ENCODE peak calls at places on chromosomes 7 and 10, in eight cellular contexts. One of them, this sample, is unnamed. For H3K4me1 and H3K36me3, the result is how much of the 10 kb centered on the place peaks cover.

GRCh38 chr10:11533328-11533781 is 78.1 kb downstream of the USP6NL start:
- DNase-seq in adipocyte: peak
- DNase-seq in neural progenitor cell: peak
- DNase-seq in esophagus squamous epithelium: no peak
- DNase-seq in PC-3: no peak
- DNase-seq in mammary epithelial cell: peak
- DNase-seq in cardiac muscle cell: peak
- DNase-seq in osteoblast: no peak
- DNase-seq in this sample: no peak

GRCh38 chr7:127536426-127537152 is 48.8 kb downstream of the GCC1 start:
- DNase-seq in adipocyte: peak
- DNase-seq in neural progenitor cell: peak
- DNase-seq in esophagus squamous epithelium: no peak
- DNase-seq in PC-3: no peak
- DNase-seq in mammary epithelial cell: no peak
- DNase-seq in cardiac muscle cell: no peak
- DNase-seq in osteoblast: peak
- DNase-seq in this sample: no peak

GRCh38 chr7:157432957-157433576 is 96.3 kb downstream of the DNAJB6 start:
- DNase-seq in adipocyte: peak
- DNase-seq in neural progenitor cell: peak
- DNase-seq in esophagus squamous epithelium: no peak
- DNase-seq in PC-3: peak
- DNase-seq in mammary epithelial cell: no peak
- DNase-seq in cardiac muscle cell: peak
- DNase-seq in osteoblast: peak
- DNase-seq in this sample: peak

GRCh38 chr7:106901870-106902441 is 36.9 kb downstream of the PIK3CG start:
- DNase-seq in adipocyte: no peak
- DNase-seq in neural progenitor cell: no peak
- DNase-seq in esophagus squamous epithelium: no peak
- DNase-seq in PC-3: no peak
- DNase-seq in mammary epithelial cell: no peak
- DNase-seq in cardiac muscle cell: no peak
- DNase-seq in osteoblast: no peak
- DNase-seq in this sample: no peak

GRCh38 chr10:101217450-101218281 is 11.6 kb downstream of the LBX1 start:
- DNase-seq in adipocyte: peak
- DNase-seq in neural progenitor cell: peak
- DNase-seq in esophagus squamous epithelium: no peak
- DNase-seq in PC-3: peak
- DNase-seq in mammary epithelial cell: no peak
- DNase-seq in cardiac muscle cell: peak
- DNase-seq in osteoblast: peak
- DNase-seq in this sample: no peak

GRCh38 chr7:96591900-96592676 is 117.6 kb downstream of the SEM1 start:
- DNase-seq in adipocyte: no peak
- DNase-seq in neural progenitor cell: peak
- DNase-seq in esophagus squamous epithelium: no peak
- DNase-seq in PC-3: peak
- DNase-seq in mammary epithelial cell: no peak
- DNase-seq in cardiac muscle cell: no peak
- DNase-seq in osteoblast: no peak
- DNase-seq in this sample: no peak

GRCh38 chr10:105743343-105744056 is 1102.4 kb downstream of the SORCS3 start:
- DNase-seq in adipocyte: no peak
- DNase-seq in neural progenitor cell: no peak
- DNase-seq in esophagus squamous epithelium: no peak
- DNase-seq in PC-3: no peak
- DNase-seq in mammary epithelial cell: no peak
- DNase-seq in cardiac muscle cell: no peak
- DNase-seq in osteoblast: no peak
- DNase-seq in this sample: no peak

GRCh38 chr10:132311338-132311939 is 3.7 kb upstream of the STK32C start:
- DNase-seq in adipocyte: no peak
- DNase-seq in neural progenitor cell: peak
- DNase-seq in esophagus squamous epithelium: no peak
- DNase-seq in PC-3: no peak
- DNase-seq in mammary epithelial cell: no peak
- DNase-seq in cardiac muscle cell: no peak
- DNase-seq in osteoblast: no peak
- DNase-seq in this sample: no peak

GRCh38 chr7:156222611-156223010 is 410.3 kb upstream of the SHH start:
- DNase-seq in adipocyte: no peak
- DNase-seq in neural progenitor cell: no peak
- DNase-seq in esophagus squamous epithelium: no peak
- DNase-seq in PC-3: no peak
- DNase-seq in mammary epithelial cell: no peak
- DNase-seq in cardiac muscle cell: no peak
- DNase-seq in osteoblast: no peak
- DNase-seq in this sample: no peak

GRCh38 chr7:24715661-24716479 is 41.4 kb downstream of the GSDME start:
- DNase-seq in adipocyte: peak
- DNase-seq in neural progenitor cell: peak
- DNase-seq in esophagus squamous epithelium: no peak
- DNase-seq in PC-3: peak
- DNase-seq in mammary epithelial cell: no peak
- DNase-seq in cardiac muscle cell: peak
- DNase-seq in osteoblast: peak
- DNase-seq in this sample: no peak

GRCh38 chr7:133053321-133053891 is 28.5 kb downstream of the CHCHD3 start:
- DNase-seq in adipocyte: peak
- DNase-seq in neural progenitor cell: no peak
- DNase-seq in esophagus squamous epithelium: no peak
- DNase-seq in PC-3: peak
- DNase-seq in mammary epithelial cell: peak
- DNase-seq in cardiac muscle cell: peak
- DNase-seq in osteoblast: peak
- DNase-seq in this sample: no peak

GRCh38 chr7:101985646-101986199 is 168.3 kb downstream of the CUX1 start:
- DNase-seq in adipocyte: no peak
- DNase-seq in neural progenitor cell: peak
- DNase-seq in esophagus squamous epithelium: no peak
- DNase-seq in PC-3: no peak
- DNase-seq in mammary epithelial cell: no peak
- DNase-seq in cardiac muscle cell: no peak
- DNase-seq in osteoblast: no peak
- DNase-seq in this sample: no peak

GRCh38 chr7:2567663-2568238 is 9.0 kb downstream of the IQCE start:
- DNase-seq in adipocyte: peak
- DNase-seq in neural progenitor cell: peak
- DNase-seq in esophagus squamous epithelium: no peak
- DNase-seq in PC-3: no peak
- DNase-seq in mammary epithelial cell: no peak
- DNase-seq in cardiac muscle cell: peak
- DNase-seq in osteoblast: peak
- DNase-seq in this sample: no peak

GRCh38 chr10:89373916-89374711 is 3.7 kb upstream of the IFIT1B start:
- DNase-seq in adipocyte: peak
- DNase-seq in neural progenitor cell: no peak
- DNase-seq in esophagus squamous epithelium: peak
- DNase-seq in PC-3: peak
- DNase-seq in mammary epithelial cell: peak
- DNase-seq in cardiac muscle cell: peak
- DNase-seq in osteoblast: peak
- DNase-seq in this sample: no peak

GRCh38 chr7:48426966-48427555 is 255.8 kb downstream of the ABCA13 start:
- DNase-seq in adipocyte: peak
- DNase-seq in neural progenitor cell: no peak
- DNase-seq in esophagus squamous epithelium: no peak
- DNase-seq in PC-3: peak
- DNase-seq in mammary epithelial cell: peak
- DNase-seq in cardiac muscle cell: no peak
- DNase-seq in osteoblast: no peak
- DNase-seq in this sample: no peak

GRCh38 chr10:80468002-80468401 is 13.9 kb downstream of the TSPAN14 start:
- DNase-seq in adipocyte: no peak
- DNase-seq in neural progenitor cell: peak
- DNase-seq in esophagus squamous epithelium: no peak
- DNase-seq in PC-3: no peak
- DNase-seq in mammary epithelial cell: no peak
- DNase-seq in cardiac muscle cell: no peak
- DNase-seq in osteoblast: peak
- DNase-seq in this sample: no peak

DNA sequence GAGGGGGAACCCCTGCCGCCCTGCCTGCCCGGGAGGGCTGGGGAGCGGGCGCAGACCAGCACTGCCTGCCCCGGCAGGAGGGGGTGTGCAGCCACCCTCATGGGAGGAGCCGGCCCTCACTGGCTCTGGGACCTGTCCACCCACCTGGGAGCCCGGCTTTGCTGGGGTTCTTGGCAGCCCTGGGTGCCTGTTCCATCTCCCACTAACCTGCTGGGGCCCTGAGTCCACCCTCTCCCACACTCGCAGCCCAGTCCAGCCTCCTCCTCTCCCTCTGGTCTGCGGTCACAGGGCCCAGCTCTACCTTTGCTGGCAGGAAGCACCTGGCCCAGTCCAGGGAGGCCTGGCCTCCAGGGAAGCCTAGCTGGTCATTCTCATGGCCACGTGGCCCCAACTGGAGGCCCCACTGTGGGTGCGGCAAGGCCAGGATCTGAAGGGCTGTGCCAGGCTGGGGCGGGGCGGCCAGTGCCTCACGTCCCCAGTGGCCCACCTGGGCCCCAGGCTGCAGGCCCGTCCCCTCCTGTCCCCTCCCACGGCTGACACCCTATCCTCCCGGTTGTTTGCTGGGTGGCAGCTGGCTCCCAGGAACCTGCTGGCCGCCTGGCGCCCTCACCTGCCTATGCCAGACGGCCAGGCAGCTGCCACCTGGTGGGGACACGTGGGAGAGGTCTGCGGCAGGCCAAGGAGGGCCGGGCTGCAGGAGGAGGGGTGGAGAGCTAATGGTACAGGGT is at the start of gene TMEM184A:
- DNase-seq in adipocyte: no peak
- DNase-seq in neural progenitor cell: peak
- DNase-seq in esophagus squamous epithelium: no peak
- DNase-seq in PC-3: peak
- DNase-seq in mammary epithelial cell: peak
- DNase-seq in cardiac muscle cell: no peak
- DNase-seq in osteoblast: peak
- DNase-seq in this sample: no peak
- H3K4me3 ChIP-seq in adipocyte: no peak
- H3K4me3 ChIP-seq in neural progenitor cell: no peak
- H3K4me3 ChIP-seq in esophagus squamous epithelium: no peak
- H3K4me3 ChIP-seq in PC-3: peak
- H3K4me3 ChIP-seq in mammary epithelial cell: no peak
- H3K4me3 ChIP-seq in cardiac muscle cell: no peak
- H3K4me3 ChIP-seq in osteoblast: peak
- H3K4me3 ChIP-seq in this sample: no peak

DNA sequence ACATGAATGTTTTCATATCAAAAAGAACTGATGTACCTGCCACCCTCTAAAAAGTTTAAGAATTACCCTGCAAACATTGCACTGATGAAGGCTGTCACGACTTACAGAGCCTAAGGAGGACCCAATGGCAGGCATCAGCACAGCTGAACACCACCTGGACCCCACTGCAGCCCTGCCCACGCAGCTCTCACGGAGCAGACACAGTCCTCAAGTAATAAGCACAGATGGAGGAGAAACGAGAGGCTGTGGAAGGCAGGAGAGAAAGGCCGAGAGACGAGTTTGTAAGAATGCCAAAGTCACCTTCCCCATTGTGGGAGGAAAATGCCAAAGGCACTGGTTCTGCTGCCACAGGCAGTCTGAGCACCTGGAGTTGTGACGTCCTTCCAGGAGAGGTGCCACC is 135.0 kb downstream of the DLG5 start:
- DNase-seq in adipocyte: no peak
- DNase-seq in neural progenitor cell: no peak
- DNase-seq in esophagus squamous epithelium: no peak
- DNase-seq in PC-3: no peak
- DNase-seq in mammary epithelial cell: no peak
- DNase-seq in cardiac muscle cell: no peak
- DNase-seq in osteoblast: no peak
- DNase-seq in this sample: no peak
- H3K4me1 ChIP-seq in adipocyte: under half
- H3K4me1 ChIP-seq in neural progenitor cell: under half
- H3K4me1 ChIP-seq in esophagus squamous epithelium: under half
- H3K4me1 ChIP-seq in PC-3: under half
- H3K4me1 ChIP-seq in mammary epithelial cell: under half
- H3K4me1 ChIP-seq in cardiac muscle cell: under half
- H3K4me1 ChIP-seq in osteoblast: under half
- H3K4me1 ChIP-seq in this sample: under half

GRCh38 chr7:148783801-148784527 is 85.3 kb downstream of the CUL1 start:
- DNase-seq in adipocyte: no peak
- DNase-seq in neural progenitor cell: no peak
- DNase-seq in esophagus squamous epithelium: no peak
- DNase-seq in PC-3: no peak
- DNase-seq in mammary epithelial cell: peak
- DNase-seq in cardiac muscle cell: no peak
- DNase-seq in osteoblast: no peak
- DNase-seq in this sample: no peak
- H3K36me3 ChIP-seq in adipocyte: half or more
- H3K36me3 ChIP-seq in neural progenitor cell: under half
- H3K36me3 ChIP-seq in esophagus squamous epithelium: under half
- H3K36me3 ChIP-seq in PC-3: under half
- H3K36me3 ChIP-seq in mammary epithelial cell: under half
- H3K36me3 ChIP-seq in cardiac muscle cell: under half
- H3K36me3 ChIP-seq in osteoblast: under half
- H3K36me3 ChIP-seq in this sample: under half

GRCh38 chr10:116668018-116668417 is 47.3 kb downstream of the PNLIPRP2 start:
- DNase-seq in adipocyte: no peak
- DNase-seq in neural progenitor cell: no peak
- DNase-seq in esophagus squamous epithelium: no peak
- DNase-seq in PC-3: no peak
- DNase-seq in mammary epithelial cell: no peak
- DNase-seq in cardiac muscle cell: no peak
- DNase-seq in osteoblast: no peak
- DNase-seq in this sample: no peak

GRCh38 chr10:116663342-116663741 is 42.6 kb downstream of the PNLIPRP2 start:
- DNase-seq in adipocyte: no peak
- DNase-seq in neural progenitor cell: no peak
- DNase-seq in esophagus squamous epithelium: no peak
- DNase-seq in PC-3: no peak
- DNase-seq in mammary epithelial cell: no peak
- DNase-seq in cardiac muscle cell: no peak
- DNase-seq in osteoblast: no peak
- DNase-seq in this sample: no peak

GRCh38 chr10:116665541-116666125 is 44.9 kb downstream of the PNLIPRP2 start:
- DNase-seq in adipocyte: peak
- DNase-seq in neural progenitor cell: no peak
- DNase-seq in esophagus squamous epithelium: no peak
- DNase-seq in PC-3: no peak
- DNase-seq in mammary epithelial cell: no peak
- DNase-seq in cardiac muscle cell: peak
- DNase-seq in osteoblast: peak
- DNase-seq in this sample: no peak

GRCh38 chr10:116667484-116667883 is 46.7 kb downstream of the PNLIPRP2 start:
- DNase-seq in adipocyte: no peak
- DNase-seq in neural progenitor cell: no peak
- DNase-seq in esophagus squamous epithelium: no peak
- DNase-seq in PC-3: no peak
- DNase-seq in mammary epithelial cell: no peak
- DNase-seq in cardiac muscle cell: no peak
- DNase-seq in osteoblast: no peak
- DNase-seq in this sample: no peak

DNA sequence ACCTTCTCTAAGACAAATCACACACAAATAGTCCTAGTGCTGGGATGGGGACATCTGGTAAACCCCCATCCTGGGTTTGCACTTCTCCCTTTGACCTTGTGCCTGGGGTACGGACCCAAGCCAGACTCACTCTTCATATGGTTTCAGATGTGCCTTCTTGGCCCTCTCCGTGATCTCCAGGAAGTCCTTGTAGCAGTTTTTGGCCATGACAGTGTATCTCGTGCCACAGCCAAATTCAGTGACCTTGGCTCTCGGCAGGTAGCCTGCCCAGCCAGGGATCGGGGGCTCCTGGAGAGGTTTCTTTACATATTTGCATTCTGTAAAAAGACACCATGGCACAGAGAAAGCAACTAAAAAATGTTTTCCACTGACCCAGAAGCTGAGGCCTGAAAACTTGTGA is 43.9 kb downstream of the PNLIPRP2 start:
- DNase-seq in adipocyte: no peak
- DNase-seq in neural progenitor cell: no peak
- DNase-seq in esophagus squamous epithelium: no peak
- DNase-seq in PC-3: no peak
- DNase-seq in mammary epithelial cell: no peak
- DNase-seq in cardiac muscle cell: no peak
- DNase-seq in osteoblast: no peak
- DNase-seq in this sample: no peak
- H3K4me3 ChIP-seq in adipocyte: no peak
- H3K4me3 ChIP-seq in neural progenitor cell: no peak
- H3K4me3 ChIP-seq in esophagus squamous epithelium: no peak
- H3K4me3 ChIP-seq in PC-3: no peak
- H3K4me3 ChIP-seq in mammary epithelial cell: no peak
- H3K4me3 ChIP-seq in cardiac muscle cell: no peak
- H3K4me3 ChIP-seq in osteoblast: no peak
- H3K4me3 ChIP-seq in this sample: no peak

This sample was measured in effector memory CD4-positive, alpha-beta T cell.